ENCODE peak calls at places on chromosome 2, in five cellular contexts. T, I, D, W and A are unnamed samples.

GRCh38 chr2:85549095-85549494 is 10.1 kb downstream of the MAT2A start:
- DNase-seq in T (no peak), I (no peak), D (no peak), W (no peak), A (no peak)

GRCh38 chr2:27446057-27446456 is 3.9 kb downstream of the KRTCAP3 start:
- DNase-seq in T (peak), I (no peak), D (peak), W (no peak), A (no peak)

GRCh38 chr2:220106065-220106464 is 478.6 kb downstream of the SLC4A3 start:
- DNase-seq in T (no peak), I (no peak), D (no peak), W (no peak), A (no peak)

GRCh38 chr2:1722692-1723091 is 21.6 kb downstream of the PXDN start:
- DNase-seq in T (no peak), I (no peak), D (no peak), W (no peak), A (no peak)

GRCh38 chr2:59734743-59735142 is 818.7 kb downstream of the BCL11A start:
- DNase-seq in T (no peak), I (no peak), D (peak), W (peak), A (no peak)

GRCh38 chr2:118832071-118832790 is 15.2 kb downstream of the EN1 start:
- DNase-seq in T (no peak), I (no peak), D (no peak), W (no peak), A (no peak)

GRCh38 chr2:60480089-60480773 is 73.2 kb downstream of the BCL11A start:
- DNase-seq in T (peak), I (no peak), D (no peak), W (no peak), A (no peak)

GRCh38 chr2:232053777-232054176 is 92.3 kb downstream of the DIS3L2 start:
- DNase-seq in T (no peak), I (no peak), D (no peak), W (no peak), A (no peak)